ENCODE peak calls at places on chromosomes 12 and 14, in eight cellular contexts. One of them, this sample, is unnamed.

GRCh38 chr12:6635856-6636521 is at the start of gene LPAR5:
- DNase-seq in bronchial epithelial cell: peak
- DNase-seq in activated T-cell treated with anti-CD3 and anti-CD28 coated beads, Interleukin-2, amount 50 U/mL, for 72 hours: peak
- DNase-seq in neural crest cell: no peak
- DNase-seq in activated CD8-positive, alpha-beta memory T cell treated with anti-CD3 and anti-CD28 coated beads for 48 hours: no peak
- DNase-seq in cardiac muscle cell: no peak
- DNase-seq in psoas muscle: peak
- DNase-seq in RPMI8226: no peak
- DNase-seq in this sample: peak

GRCh38 chr12:26696048-26696612 is 136.9 kb downstream of the ITPR2 start:
- DNase-seq in bronchial epithelial cell: no peak
- DNase-seq in activated CD8-positive, alpha-beta memory T cell treated with anti-CD3 and anti-CD28 coated beads for 48 hours: no peak
- DNase-seq in psoas muscle: no peak
- DNase-seq in RPMI8226: no peak
- DNase-seq in cardiac muscle cell: peak
- DNase-seq in activated T-cell treated with anti-CD3 and anti-CD28 coated beads, Interleukin-2, amount 50 U/mL, for 72 hours: no peak
- DNase-seq in neural crest cell: no peak
- DNase-seq in this sample: no peak

GRCh38 chr12:50003595-50003994 is 21.7 kb downstream of the RACGAP1 start:
- DNase-seq in bronchial epithelial cell: no peak
- DNase-seq in RPMI8226: no peak
- DNase-seq in cardiac muscle cell: peak
- DNase-seq in activated CD8-positive, alpha-beta memory T cell treated with anti-CD3 and anti-CD28 coated beads for 48 hours: no peak
- DNase-seq in activated T-cell treated with anti-CD3 and anti-CD28 coated beads, Interleukin-2, amount 50 U/mL, for 72 hours: no peak
- DNase-seq in psoas muscle: no peak
- DNase-seq in neural crest cell: no peak
- DNase-seq in this sample: no peak

GRCh38 chr12:119229837-119230236 is 51.1 kb downstream of the HSPB8 start:
- DNase-seq in bronchial epithelial cell: peak
- DNase-seq in RPMI8226: peak
- DNase-seq in activated T-cell treated with anti-CD3 and anti-CD28 coated beads, Interleukin-2, amount 50 U/mL, for 72 hours: no peak
- DNase-seq in activated CD8-positive, alpha-beta memory T cell treated with anti-CD3 and anti-CD28 coated beads for 48 hours: no peak
- DNase-seq in psoas muscle: peak
- DNase-seq in neural crest cell: peak
- DNase-seq in cardiac muscle cell: peak
- DNase-seq in this sample: peak

GRCh38 chr12:1877169-1877878 is 41.1 kb downstream of the CACNA2D4 start:
- DNase-seq in activated CD8-positive, alpha-beta memory T cell treated with anti-CD3 and anti-CD28 coated beads for 48 hours: no peak
- DNase-seq in activated T-cell treated with anti-CD3 and anti-CD28 coated beads, Interleukin-2, amount 50 U/mL, for 72 hours: no peak
- DNase-seq in psoas muscle: no peak
- DNase-seq in neural crest cell: no peak
- DNase-seq in bronchial epithelial cell: no peak
- DNase-seq in cardiac muscle cell: no peak
- DNase-seq in RPMI8226: no peak
- DNase-seq in this sample: no peak

GRCh38 chr14:88825078-88825458 is 617 bp downstream of the TTC8 start:
- DNase-seq in cardiac muscle cell: peak
- DNase-seq in psoas muscle: no peak
- DNase-seq in bronchial epithelial cell: no peak
- DNase-seq in activated T-cell treated with anti-CD3 and anti-CD28 coated beads, Interleukin-2, amount 50 U/mL, for 72 hours: no peak
- DNase-seq in RPMI8226: no peak
- DNase-seq in activated CD8-positive, alpha-beta memory T cell treated with anti-CD3 and anti-CD28 coated beads for 48 hours: no peak
- DNase-seq in neural crest cell: no peak
- DNase-seq in this sample: no peak

GRCh38 chr12:93174048-93174447 is 203.7 kb upstream of the NUDT4 start:
- DNase-seq in psoas muscle: no peak
- DNase-seq in neural crest cell: no peak
- DNase-seq in activated CD8-positive, alpha-beta memory T cell treated with anti-CD3 and anti-CD28 coated beads for 48 hours: no peak
- DNase-seq in RPMI8226: no peak
- DNase-seq in cardiac muscle cell: peak
- DNase-seq in bronchial epithelial cell: no peak
- DNase-seq in activated T-cell treated with anti-CD3 and anti-CD28 coated beads, Interleukin-2, amount 50 U/mL, for 72 hours: no peak
- DNase-seq in this sample: no peak

GRCh38 chr14:61562321-61563161 is 132.8 kb upstream of the HIF1A start:
- DNase-seq in neural crest cell: no peak
- DNase-seq in psoas muscle: no peak
- DNase-seq in activated T-cell treated with anti-CD3 and anti-CD28 coated beads, Interleukin-2, amount 50 U/mL, for 72 hours: peak
- DNase-seq in bronchial epithelial cell: peak
- DNase-seq in activated CD8-positive, alpha-beta memory T cell treated with anti-CD3 and anti-CD28 coated beads for 48 hours: no peak
- DNase-seq in RPMI8226: no peak
- DNase-seq in cardiac muscle cell: peak
- DNase-seq in this sample: no peak

GRCh38 chr14:62897057-62897456 is 148.2 kb downstream of the KCNH5 start:
- DNase-seq in activated T-cell treated with anti-CD3 and anti-CD28 coated beads, Interleukin-2, amount 50 U/mL, for 72 hours: no peak
- DNase-seq in psoas muscle: no peak
- DNase-seq in bronchial epithelial cell: no peak
- DNase-seq in neural crest cell: no peak
- DNase-seq in activated CD8-positive, alpha-beta memory T cell treated with anti-CD3 and anti-CD28 coated beads for 48 hours: no peak
- DNase-seq in RPMI8226: no peak
- DNase-seq in cardiac muscle cell: no peak
- DNase-seq in this sample: no peak

GRCh38 chr12:32334384-32334783 is 65.0 kb upstream of the FGD4 start:
- DNase-seq in psoas muscle: no peak
- DNase-seq in neural crest cell: no peak
- DNase-seq in RPMI8226: no peak
- DNase-seq in cardiac muscle cell: no peak
- DNase-seq in activated T-cell treated with anti-CD3 and anti-CD28 coated beads, Interleukin-2, amount 50 U/mL, for 72 hours: peak
- DNase-seq in bronchial epithelial cell: no peak
- DNase-seq in activated CD8-positive, alpha-beta memory T cell treated with anti-CD3 and anti-CD28 coated beads for 48 hours: no peak
- DNase-seq in this sample: no peak

GRCh38 chr14:72864712-72865365 is 29.1 kb downstream of the DPF3 start:
- DNase-seq in neural crest cell: no peak
- DNase-seq in cardiac muscle cell: peak
- DNase-seq in psoas muscle: no peak
- DNase-seq in activated T-cell treated with anti-CD3 and anti-CD28 coated beads, Interleukin-2, amount 50 U/mL, for 72 hours: no peak
- DNase-seq in bronchial epithelial cell: no peak
- DNase-seq in RPMI8226: no peak
- DNase-seq in activated CD8-positive, alpha-beta memory T cell treated with anti-CD3 and anti-CD28 coated beads for 48 hours: no peak
- DNase-seq in this sample: no peak

GRCh38 chr14:89566180-89566579 is 149.1 kb upstream of the FOXN3 start:
- DNase-seq in bronchial epithelial cell: no peak
- DNase-seq in psoas muscle: no peak
- DNase-seq in neural crest cell: no peak
- DNase-seq in activated T-cell treated with anti-CD3 and anti-CD28 coated beads, Interleukin-2, amount 50 U/mL, for 72 hours: no peak
- DNase-seq in cardiac muscle cell: no peak
- DNase-seq in activated CD8-positive, alpha-beta memory T cell treated with anti-CD3 and anti-CD28 coated beads for 48 hours: no peak
- DNase-seq in RPMI8226: no peak
- DNase-seq in this sample: no peak

GRCh38 chr12:98696036-98696646 is 51.1 kb downstream of the APAF1 start:
- DNase-seq in psoas muscle: no peak
- DNase-seq in activated CD8-positive, alpha-beta memory T cell treated with anti-CD3 and anti-CD28 coated beads for 48 hours: no peak
- DNase-seq in RPMI8226: no peak
- DNase-seq in neural crest cell: no peak
- DNase-seq in activated T-cell treated with anti-CD3 and anti-CD28 coated beads, Interleukin-2, amount 50 U/mL, for 72 hours: no peak
- DNase-seq in cardiac muscle cell: no peak
- DNase-seq in bronchial epithelial cell: peak
- DNase-seq in this sample: no peak

GRCh38 chr14:105299654-105300541 is 903 bp downstream of the BRF1 start:
- DNase-seq in cardiac muscle cell: no peak
- DNase-seq in activated T-cell treated with anti-CD3 and anti-CD28 coated beads, Interleukin-2, amount 50 U/mL, for 72 hours: peak
- DNase-seq in bronchial epithelial cell: no peak
- DNase-seq in psoas muscle: no peak
- DNase-seq in neural crest cell: no peak
- DNase-seq in activated CD8-positive, alpha-beta memory T cell treated with anti-CD3 and anti-CD28 coated beads for 48 hours: no peak
- DNase-seq in RPMI8226: peak
- DNase-seq in this sample: peak

GRCh38 chr12:118777550-118777949 is 203.8 kb upstream of the SRRM4 start:
- DNase-seq in cardiac muscle cell: no peak
- DNase-seq in psoas muscle: no peak
- DNase-seq in activated CD8-positive, alpha-beta memory T cell treated with anti-CD3 and anti-CD28 coated beads for 48 hours: no peak
- DNase-seq in bronchial epithelial cell: no peak
- DNase-seq in neural crest cell: no peak
- DNase-seq in activated T-cell treated with anti-CD3 and anti-CD28 coated beads, Interleukin-2, amount 50 U/mL, for 72 hours: no peak
- DNase-seq in RPMI8226: no peak
- DNase-seq in this sample: no peak

GRCh38 chr12:28189774-28190320 is 409 bp upstream of the CCDC91 start:
- DNase-seq in neural crest cell: no peak
- DNase-seq in cardiac muscle cell: no peak
- DNase-seq in psoas muscle: no peak
- DNase-seq in bronchial epithelial cell: no peak
- DNase-seq in activated CD8-positive, alpha-beta memory T cell treated with anti-CD3 and anti-CD28 coated beads for 48 hours: no peak
- DNase-seq in RPMI8226: no peak
- DNase-seq in activated T-cell treated with anti-CD3 and anti-CD28 coated beads, Interleukin-2, amount 50 U/mL, for 72 hours: no peak
- DNase-seq in this sample: no peak

GRCh38 chr14:76267322-76268012 is 108.5 kb upstream of the ESRRB start:
- DNase-seq in bronchial epithelial cell: peak
- DNase-seq in psoas muscle: peak
- DNase-seq in cardiac muscle cell: peak
- DNase-seq in RPMI8226: no peak
- DNase-seq in activated CD8-positive, alpha-beta memory T cell treated with anti-CD3 and anti-CD28 coated beads for 48 hours: no peak
- DNase-seq in neural crest cell: peak
- DNase-seq in activated T-cell treated with anti-CD3 and anti-CD28 coated beads, Interleukin-2, amount 50 U/mL, for 72 hours: peak
- DNase-seq in this sample: no peak

GRCh38 chr14:103072595-103073366 is 11.2 kb upstream of the LBHD2 start:
- DNase-seq in activated T-cell treated with anti-CD3 and anti-CD28 coated beads, Interleukin-2, amount 50 U/mL, for 72 hours: no peak
- DNase-seq in activated CD8-positive, alpha-beta memory T cell treated with anti-CD3 and anti-CD28 coated beads for 48 hours: no peak
- DNase-seq in RPMI8226: peak
- DNase-seq in psoas muscle: no peak
- DNase-seq in neural crest cell: no peak
- DNase-seq in bronchial epithelial cell: peak
- DNase-seq in cardiac muscle cell: no peak
- DNase-seq in this sample: no peak

GRCh38 chr12:55820679-55821078 is 2.8 kb downstream of the ORMDL2 start:
- DNase-seq in RPMI8226: no peak
- DNase-seq in cardiac muscle cell: peak
- DNase-seq in psoas muscle: no peak
- DNase-seq in activated CD8-positive, alpha-beta memory T cell treated with anti-CD3 and anti-CD28 coated beads for 48 hours: no peak
- DNase-seq in bronchial epithelial cell: no peak
- DNase-seq in activated T-cell treated with anti-CD3 and anti-CD28 coated beads, Interleukin-2, amount 50 U/mL, for 72 hours: no peak
- DNase-seq in neural crest cell: no peak
- DNase-seq in this sample: no peak